ENCODE peak calls at places on chromosomes 16 and 17, in five cellular contexts. B is NCI-H1417; D is stimulated activated CD4-positive, alpha-beta T cell treated with anti-CD3 and anti-CD28 coated beads, Interleukin-15, amount 100 ng/mL, for 24 hours; U is nephron progenitor cell; R is AG20443. X is an unnamed sample.
A peak's percentile ranks its signal among the peaks of the same experiment; 100 is the strongest.

GRCh38 chr17:40560592-40561293 is 4.5 kb downstream of the CCR7 start:
- DNase-seq in B (no peak), D (peak; percentile 89), U (no peak), R (no peak), X (no peak)

GRCh38 chr17:73546770-73547345 is 97.4 kb downstream of the SDK2 start:
- DNase-seq in B (peak; percentile 28), D (peak; percentile 43), U (peak; percentile 64), R (peak; percentile 74), X (no peak)

GRCh38 chr17:38728290-38728831 is 1.8 kb upstream of the CISD3 start:
- DNase-seq in B (no peak), D (peak; percentile 61), U (no peak), R (no peak), X (no peak)

GRCh38 chr16:48138543-48138942 is 17.2 kb downstream of the ABCC12 start:
- DNase-seq in B (no peak), D (no peak), U (no peak), R (no peak), X (no peak)

GRCh38 chr17:30323895-30324319 is 9.9 kb downstream of the TMIGD1 start:
- DNase-seq in B (no peak), D (peak; percentile 48), U (no peak), R (no peak), X (peak; percentile 14)

GRCh38 chr17:36524428-36524876 is 10.2 kb downstream of the MYO19 start:
- DNase-seq in B (no peak), D (peak; percentile 32), U (no peak), R (peak; percentile 2), X (no peak)

GRCh38 chr16:1512774-1513173 is 19.6 kb downstream of the TELO2 start:
- DNase-seq in B (no peak), D (no peak), U (no peak), R (no peak), X (no peak)

GRCh38 chr16:82044585-82044911 is 9.5 kb downstream of the HSD17B2 start:
- DNase-seq in B (no peak), D (no peak), U (no peak), R (no peak), X (no peak)

GRCh38 chr16:89970011-89970410 is 21.5 kb downstream of the DEF8 start:
- DNase-seq in B (no peak), D (no peak), U (no peak), R (no peak), X (no peak)

GRCh38 chr16:82459580-82460256 is 167.1 kb upstream of the CDH13 start:
- DNase-seq in B (no peak), D (no peak), U (no peak), R (no peak), X (no peak)

GRCh38 chr17:17757944-17758343 is 76.7 kb downstream of the RAI1 start:
- DNase-seq in B (peak; percentile 84), D (no peak), U (no peak), R (no peak), X (peak; percentile 40)

GRCh38 chr16:29915590-29916247 is 10.3 kb downstream of the KCTD13 start:
- DNase-seq in B (no peak), D (no peak), U (no peak), R (no peak), X (no peak)

GRCh38 chr17:77681820-77682219 is 276.7 kb upstream of the TNRC6C start:
- DNase-seq in B (no peak), D (no peak), U (no peak), R (no peak), X (peak; percentile 52)

GRCh38 chr16:87506423-87507350 is 13.9 kb upstream of the ZCCHC14 start:
- DNase-seq in B (no peak), D (no peak), U (no peak), R (no peak), X (no peak)

GRCh38 chr16:489606-490005 is 37.9 kb upstream of the CAPN15 start:
- DNase-seq in B (no peak), D (no peak), U (no peak), R (no peak), X (no peak)

GRCh38 chr16:81703177-81704155 is 75.6 kb upstream of the PLCG2 start:
- DNase-seq in B (no peak), D (no peak), U (no peak), R (peak; percentile 94), X (no peak)

GRCh38 chr17:76492250-76492988 is 8.8 kb downstream of the RHBDF2 start:
- DNase-seq in B (peak; percentile 52), D (peak; percentile 20), U (no peak), R (no peak), X (no peak)

GRCh38 chr17:20072692-20072992 is 63.5 kb downstream of the SPECC1 start:
- DNase-seq in B (no peak), D (no peak), U (no peak), R (no peak), X (no peak)

GRCh38 chr16:3677994-3678393 is 23.5 kb downstream of the DNASE1 start:
- DNase-seq in B (no peak), D (no peak), U (no peak), R (no peak), X (no peak)

GRCh38 chr17:67546578-67547527 is 169.8 kb downstream of the PITPNC1 start:
- DNase-seq in B (no peak), D (no peak), U (no peak), R (peak; percentile 51), X (no peak)

GRCh38 chr17:2083613-2084128 is 28.8 kb downstream of the HIC1 start:
- DNase-seq in B (no peak), D (no peak), U (no peak), R (no peak), X (no peak)

GRCh38 chr17:37774508-37774907 is 29.6 kb upstream of the HNF1B start:
- DNase-seq in B (no peak), D (peak; percentile 61), U (no peak), R (no peak), X (no peak)

GRCh38 chr16:70454221-70455034 is at the start of gene FCSK:
- DNase-seq in B (peak; percentile 92), D (peak; percentile 72), U (peak; percentile 81), R (peak; percentile 84), X (peak; percentile 30)

GRCh38 chr16:11328172-11329079 is 16.8 kb upstream of the RMI2 start:
- DNase-seq in B (no peak), D (peak; percentile 62), U (no peak), R (peak; percentile 90), X (peak; percentile 8)

GRCh38 chr17:48294989-48295892 is 134.8 kb downstream of the SKAP1 start:
- DNase-seq in B (no peak), D (no peak), U (no peak), R (no peak), X (no peak)

GRCh38 chr16:19874816-19875546 is 9.7 kb downstream of the GPRC5B start:
- DNase-seq in B (peak; percentile 17), D (no peak), U (no peak), R (no peak), X (no peak)